ENCODE peak calls at places on chromosomes 12 and 14, in five cellular contexts. A, Y, P, H and T are unnamed samples.

GRCh38 chr14:77554816-77555599 is 56.4 kb upstream of the ISM2 start:
- DNase-seq in A (no peak), Y (no peak), P (no peak), H (no peak), T (no peak)

GRCh38 chr12:98344034-98344565 is 171.3 kb upstream of the TMPO start:
- DNase-seq in A (no peak), Y (no peak), P (peak), H (no peak), T (no peak)

GRCh38 chr12:113010701-113011100 is 32.4 kb downstream of the OAS2 start:
- DNase-seq in A (no peak), Y (no peak), P (no peak), H (no peak), T (no peak)

GRCh38 chr14:51650721-51651387 is 856 bp upstream of the FRMD6 start:
- DNase-seq in A (no peak), Y (peak), P (peak), H (peak), T (peak)

GRCh38 chr14:91323671-91324605 is 79.4 kb upstream of the GPR68 start:
- DNase-seq in A (peak), Y (peak), P (peak), H (peak), T (peak)

GRCh38 chr14:105089746-105090492 is 24.7 kb upstream of the GPR132 start:
- DNase-seq in A (no peak), Y (no peak), P (no peak), H (no peak), T (peak)

GRCh38 chr14:106841701-106842100 is 1315.3 kb downstream of the TMEM121 start:
- DNase-seq in A (no peak), Y (no peak), P (no peak), H (no peak), T (no peak)

GRCh38 chr12:47190271-47190750 is 110.6 kb upstream of the AMIGO2 start:
- DNase-seq in A (no peak), Y (no peak), P (no peak), H (no peak), T (no peak)

GRCh38 chr12:45918818-45919217 is 71.6 kb downstream of the SCAF11 start:
- DNase-seq in A (no peak), Y (no peak), P (no peak), H (no peak), T (no peak)

GRCh38 chr14:23555533-23555881 is 564 bp upstream of the THTPA start:
- DNase-seq in A (no peak), Y (no peak), P (no peak), H (no peak), T (no peak)

GRCh38 chr14:70653662-70654061 is 11.9 kb downstream of the TTC9 start:
- DNase-seq in A (no peak), Y (no peak), P (no peak), H (no peak), T (no peak)

GRCh38 chr14:70658899-70659298 is 17.2 kb downstream of the TTC9 start:
- DNase-seq in A (no peak), Y (no peak), P (no peak), H (no peak), T (no peak)

GRCh38 chr14:70652871-70653270 is 11.2 kb downstream of the TTC9 start:
- DNase-seq in A (no peak), Y (no peak), P (no peak), H (no peak), T (no peak)

GRCh38 chr14:70654609-70655008 is 12.9 kb downstream of the TTC9 start:
- DNase-seq in A (no peak), Y (no peak), P (no peak), H (no peak), T (no peak)

GRCh38 chr14:70655110-70655826 is 13.6 kb downstream of the TTC9 start:
- DNase-seq in A (peak), Y (peak), P (peak), H (peak), T (no peak)
- TF ChIP-seq POLR2AphosphoS5 in A (no peak), Y (peak), P (peak), H (no peak), T (no peak)

GRCh38 chr12:95942532-95943230 is at the start of gene CCDC38:
- DNase-seq in A (peak), Y (peak), P (peak), H (peak), T (peak)
- H3K4me3 ChIP-seq in A (peak), Y (peak), P (peak), H (peak), T (peak)

GRCh38 chr14:68684466-68685418 is 108.1 kb downstream of the ZFP36L1 start:
- DNase-seq in A (no peak), Y (no peak), P (no peak), H (no peak), T (peak)

GRCh38 chr14:68687746-68688145 is 105.1 kb downstream of the ZFP36L1 start:
- DNase-seq in A (no peak), Y (no peak), P (no peak), H (no peak), T (peak)

GRCh38 chr14:68686724-68687123 is 106.1 kb downstream of the ZFP36L1 start:
- DNase-seq in A (no peak), Y (no peak), P (no peak), H (no peak), T (peak)

GRCh38 chr14:68686212-68686478 is 106.7 kb downstream of the ZFP36L1 start:
- DNase-seq in A (no peak), Y (no peak), P (no peak), H (no peak), T (no peak)

GRCh38 chr14:68685419-68686211 is 107.3 kb downstream of the ZFP36L1 start:
- DNase-seq in A (no peak), Y (peak), P (no peak), H (peak), T (peak)
- TF ChIP-seq POLR2AphosphoS5 in A (peak), Y (no peak), P (no peak), H (no peak), T (no peak)

GRCh38 chr12:106903241-106903950 is 52.3 kb upstream of the TMEM263 start:
- DNase-seq in A (peak), Y (peak), P (peak), H (peak), T (peak)
- H3K4me3 ChIP-seq in A (peak), Y (peak), P (peak), H (peak), T (peak)

DNA sequence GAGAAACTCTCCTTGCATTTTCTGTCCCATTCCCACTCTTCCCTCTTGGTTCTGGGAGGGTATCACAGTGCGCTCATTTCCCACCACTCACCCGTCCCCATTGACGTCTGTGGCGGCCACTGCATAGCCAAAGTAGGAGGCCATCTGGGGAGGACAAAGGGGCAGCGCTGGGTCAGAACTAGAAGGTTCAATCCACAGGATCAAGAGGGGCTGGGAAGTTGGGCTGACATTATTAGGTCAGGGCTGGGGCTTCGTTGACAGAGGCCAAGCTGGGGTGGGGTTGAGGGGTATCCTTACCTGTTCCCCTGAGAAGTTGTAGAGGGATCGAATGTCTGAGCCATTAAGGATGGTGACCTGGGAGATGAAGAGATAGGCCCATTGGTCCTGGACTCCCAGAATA is 13.5 kb downstream of the ITGA5 start:
- DNase-seq in A (no peak), Y (peak), P (no peak), H (no peak), T (no peak)
- TF ChIP-seq POLR2AphosphoS5 in A (no peak), Y (no peak), P (no peak), H (no peak), T (peak)

DNA sequence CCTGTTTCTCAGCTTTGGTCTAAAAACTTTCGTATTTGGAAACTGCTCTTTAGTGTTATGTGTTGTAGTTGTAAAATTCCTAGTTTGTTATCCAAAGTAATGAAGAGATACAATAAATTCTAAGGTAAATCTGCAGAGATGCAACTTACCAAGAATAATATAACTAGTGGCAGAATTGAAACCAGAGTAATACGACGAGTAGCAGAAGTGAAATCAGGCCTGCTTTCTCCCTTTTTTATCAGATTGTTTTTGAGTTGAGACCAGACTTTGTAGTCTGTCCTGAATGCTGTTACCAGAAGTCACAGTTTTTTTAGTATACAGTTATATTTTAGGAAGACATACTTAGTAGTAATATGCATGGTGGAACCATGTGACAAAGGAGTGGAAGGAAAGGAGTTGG is 12.5 kb downstream of the PAPOLA start:
- DNase-seq in A (no peak), Y (no peak), P (no peak), H (no peak), T (no peak)
- H3K4me3 ChIP-seq in A (no peak), Y (no peak), P (no peak), H (no peak), T (no peak)

GRCh38 chr12:130978785-130979184 is 25.1 kb downstream of the ADGRD1 start:
- DNase-seq in A (no peak), Y (no peak), P (no peak), H (no peak), T (peak)
- TF ChIP-seq POLR2AphosphoS5 in A (no peak), Y (no peak), P (no peak), H (no peak), T (no peak)